ENCODE peak calls at places on chromosomes 13 and 19, in six cellular contexts. I is adipocyte, G is fibroblast of lung, J is psoas muscle, K is fibroblast of pulmonary artery, B is left ventricle myocardium inferior. P is an unnamed sample.

GRCh38 chr19:38666662-38667448 is 19.4 kb downstream of the ACTN4 start:
- DNase-seq in B (no peak), J (peak), I (peak), K (peak), G (peak), P (no peak)

GRCh38 chr19:54190942-54191670 is at the start of gene TSEN34:
- DNase-seq in K (peak), B (peak), J (peak), G (peak), I (peak), P (peak)

GRCh38 chr13:87884874-87885273 is 213.7 kb downstream of the SLITRK5 start:
- DNase-seq in B (no peak), I (no peak), K (peak), J (no peak), G (peak), P (no peak)

GRCh38 chr13:36858285-36858684 is 39.3 kb downstream of the RFXAP start:
- DNase-seq in G (peak), J (no peak), B (no peak), K (peak), I (peak), P (no peak)

GRCh38 chr13:42740753-42741152 is 40.6 kb upstream of the FAM216B start:
- DNase-seq in B (peak), G (no peak), K (peak), I (no peak), J (peak), P (no peak)

GRCh38 chr13:49561064-49561410 is 24.3 kb downstream of the RCBTB1 start:
- DNase-seq in J (no peak), I (no peak), B (no peak), K (no peak), G (no peak), P (no peak)

GRCh38 chr19:10120538-10121198 is 969 bp upstream of the EIF3G start:
- DNase-seq in B (no peak), J (no peak), K (peak), I (peak), G (peak), P (peak)

GRCh38 chr19:46603195-46603637 is 2.1 kb downstream of the CALM3 start:
- DNase-seq in G (no peak), I (peak), B (no peak), K (no peak), J (no peak), P (no peak)

GRCh38 chr19:49564616-49565045 is 15.7 kb downstream of the NOSIP start:
- DNase-seq in B (no peak), J (no peak), I (no peak), K (no peak), G (no peak), P (no peak)

DNA sequence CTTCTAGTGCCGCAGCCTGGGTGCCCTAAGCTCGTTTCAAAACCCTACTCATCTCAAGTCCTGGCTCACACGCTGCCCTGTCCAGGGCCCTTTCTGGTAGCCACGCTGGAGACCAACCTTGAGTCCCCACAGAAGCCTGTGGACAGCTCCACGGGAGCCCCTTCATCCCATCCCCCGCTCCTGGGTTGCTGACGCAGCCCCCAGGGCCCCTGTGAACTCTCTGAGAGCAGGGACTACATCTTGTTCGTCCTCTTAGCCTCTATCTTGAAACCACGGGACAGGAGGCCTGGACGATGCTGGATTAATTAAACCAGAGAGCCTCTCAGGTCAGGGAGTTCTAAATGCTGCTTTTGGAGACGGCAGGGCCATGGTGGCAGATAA is 7.4 kb downstream of the MLLT1 start:
- DNase-seq in B (no peak), G (no peak), I (no peak), J (no peak), K (no peak), P (no peak)
- H3K4me3 ChIP-seq in B (peak), G (peak), I (peak), J (peak), K (peak), P (peak)

GRCh38 chr13:80469105-80469840 is 128.3 kb upstream of the SPRY2 start:
- DNase-seq in I (peak), K (no peak), B (no peak), J (no peak), G (no peak), P (no peak)
- H3K4me3 ChIP-seq in I (peak), K (no peak), B (no peak), J (no peak), G (no peak), P (no peak)

GRCh38 chr13:75801388-75801787 is 165.3 kb downstream of the LMO7 start:
- DNase-seq in J (no peak), G (no peak), B (no peak), I (no peak), K (no peak), P (no peak)

GRCh38 chr13:75803175-75803611 is 167.1 kb downstream of the LMO7 start:
- DNase-seq in I (no peak), G (no peak), B (no peak), J (no peak), K (no peak), P (no peak)

GRCh38 chr13:75802161-75802560 is 166.0 kb downstream of the LMO7 start:
- DNase-seq in J (no peak), G (no peak), I (no peak), B (no peak), K (no peak), P (no peak)

GRCh38 chr13:75803982-75804381 is 167.9 kb downstream of the LMO7 start:
- DNase-seq in J (no peak), G (no peak), I (no peak), B (no peak), K (no peak), P (no peak)

DNA sequence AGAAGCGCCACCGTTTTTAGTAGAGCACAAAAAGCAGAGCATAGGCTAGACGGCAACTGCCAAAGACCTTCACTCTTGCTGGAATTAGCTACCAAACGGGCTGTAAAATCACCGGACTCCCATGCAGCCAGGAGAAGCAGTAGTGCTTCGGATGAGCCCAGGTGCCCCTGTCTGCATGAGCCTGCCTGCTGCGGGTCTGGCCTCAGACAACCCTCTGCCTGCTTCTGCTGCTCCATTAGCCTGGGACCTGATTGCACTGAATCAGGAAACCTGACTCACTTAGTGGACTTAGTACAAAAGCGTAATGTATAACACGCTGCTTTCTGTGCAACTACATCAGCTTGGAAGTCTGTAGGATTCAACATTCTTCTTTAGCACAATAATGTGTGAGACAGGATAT is 170.0 kb downstream of the LMO7 start:
- DNase-seq in I (no peak), K (no peak), G (no peak), B (no peak), J (no peak), P (no peak)
- H3K4me3 ChIP-seq in I (no peak), K (no peak), G (no peak), B (peak), J (no peak), P (no peak)

DNA sequence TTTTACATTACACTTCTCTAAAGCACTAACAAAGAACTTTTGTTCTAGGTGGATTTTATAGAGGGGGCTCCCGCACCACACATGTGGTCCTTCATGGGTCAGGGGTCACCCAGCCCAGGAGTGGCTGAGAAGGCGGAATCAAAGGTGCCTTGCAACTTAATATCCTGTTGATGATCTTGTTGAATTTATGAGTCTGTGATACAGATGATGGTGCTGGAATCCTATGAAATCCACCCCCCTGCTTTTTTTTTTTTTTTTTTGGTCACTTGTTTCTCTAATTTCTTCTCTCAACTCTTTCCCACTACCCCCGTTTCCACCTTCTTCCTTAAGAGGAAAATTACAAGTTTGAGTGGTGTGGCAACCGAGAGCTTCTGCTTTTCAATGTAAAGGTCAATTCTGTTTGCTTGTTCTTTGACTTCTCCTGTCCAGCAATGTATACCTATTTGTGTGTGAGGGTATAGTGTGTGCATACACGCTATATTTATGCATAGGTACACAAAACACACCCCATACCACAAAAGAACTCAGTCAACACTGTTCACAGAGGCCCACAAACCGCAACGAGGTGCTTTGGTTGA is 4.2 kb upstream of the ZIC2 start:
- DNase-seq in B (no peak), J (no peak), G (no peak), K (no peak), I (no peak), P (no peak)
- H3K4me3 ChIP-seq in B (no peak), J (no peak), G (no peak), K (no peak), I (no peak), P (no peak)

DNA sequence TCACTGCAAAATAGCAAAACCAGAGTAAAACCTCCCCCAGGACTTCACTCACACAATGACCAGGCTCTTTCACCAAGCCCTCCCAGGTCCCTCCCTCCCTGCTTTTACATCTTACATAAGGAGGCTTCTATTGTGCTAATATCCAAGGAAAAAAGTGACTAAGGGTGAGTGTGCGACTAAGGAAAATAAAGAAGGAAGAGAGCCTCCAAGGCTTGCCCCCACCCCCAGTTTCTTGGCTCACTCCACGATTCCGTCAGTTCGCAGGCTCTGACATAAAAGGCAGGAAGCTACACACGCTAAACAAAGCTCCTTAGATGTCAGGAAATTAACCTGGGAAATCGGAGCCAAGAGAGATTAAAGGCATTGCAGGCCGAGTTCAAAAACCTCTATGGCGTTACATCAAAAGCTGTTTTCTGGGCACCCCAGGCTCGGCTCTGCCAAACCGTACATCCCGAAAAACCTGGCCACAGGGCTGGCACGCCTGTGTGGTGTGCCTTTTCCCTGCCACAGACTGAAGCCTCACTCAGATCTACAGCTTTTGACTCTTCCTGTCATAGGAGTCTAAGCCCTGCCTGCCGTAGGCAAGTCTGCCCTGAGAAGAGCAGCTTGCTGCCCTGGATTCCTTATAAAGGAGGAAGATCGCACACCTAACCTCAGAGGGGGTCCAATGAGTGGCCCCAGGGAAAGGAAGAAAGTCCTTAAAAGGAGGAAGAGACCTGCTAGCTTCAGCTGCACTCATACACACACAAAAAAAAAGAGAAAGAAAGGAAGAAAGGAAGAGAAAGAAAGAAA is 67.0 kb upstream of the SERP2 start:
- DNase-seq in I (peak), G (peak), B (peak), K (peak), J (peak), P (peak)
- H3K4me3 ChIP-seq in I (no peak), G (peak), B (peak), K (peak), J (no peak), P (no peak)

DNA sequence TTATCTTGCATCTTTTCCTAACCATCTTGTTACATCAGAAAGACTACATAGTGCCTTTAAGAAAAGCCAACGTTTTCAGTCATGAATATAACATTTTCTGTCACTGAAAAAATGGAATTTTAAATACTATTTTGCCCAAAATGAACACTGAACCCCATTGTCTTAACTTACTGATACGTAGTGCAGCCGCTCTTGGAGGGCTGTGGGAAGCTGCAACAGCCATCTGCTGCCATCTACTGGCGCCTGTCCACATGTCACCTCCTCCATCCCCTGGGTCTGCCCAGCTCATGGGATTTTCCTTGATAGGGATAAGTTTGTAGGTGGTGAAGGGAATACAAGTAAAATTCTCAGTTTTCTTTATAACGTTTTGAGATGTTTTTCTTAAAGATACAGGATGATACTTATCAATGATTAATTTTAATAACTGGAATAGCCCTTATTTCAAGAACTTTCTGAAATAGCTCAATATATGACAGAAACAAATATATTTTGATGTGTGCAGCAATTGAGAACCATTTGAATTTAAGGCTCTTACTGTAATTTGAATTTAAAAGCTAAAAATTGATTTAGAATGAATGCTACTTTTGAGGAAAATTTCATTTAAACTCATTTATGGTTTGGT is 73.7 kb downstream of the GGACT start:
- DNase-seq in J (peak), I (peak), B (peak), K (peak), G (peak), P (no peak)
- H3K4me3 ChIP-seq in J (no peak), I (peak), B (no peak), K (no peak), G (no peak), P (no peak)

DNA sequence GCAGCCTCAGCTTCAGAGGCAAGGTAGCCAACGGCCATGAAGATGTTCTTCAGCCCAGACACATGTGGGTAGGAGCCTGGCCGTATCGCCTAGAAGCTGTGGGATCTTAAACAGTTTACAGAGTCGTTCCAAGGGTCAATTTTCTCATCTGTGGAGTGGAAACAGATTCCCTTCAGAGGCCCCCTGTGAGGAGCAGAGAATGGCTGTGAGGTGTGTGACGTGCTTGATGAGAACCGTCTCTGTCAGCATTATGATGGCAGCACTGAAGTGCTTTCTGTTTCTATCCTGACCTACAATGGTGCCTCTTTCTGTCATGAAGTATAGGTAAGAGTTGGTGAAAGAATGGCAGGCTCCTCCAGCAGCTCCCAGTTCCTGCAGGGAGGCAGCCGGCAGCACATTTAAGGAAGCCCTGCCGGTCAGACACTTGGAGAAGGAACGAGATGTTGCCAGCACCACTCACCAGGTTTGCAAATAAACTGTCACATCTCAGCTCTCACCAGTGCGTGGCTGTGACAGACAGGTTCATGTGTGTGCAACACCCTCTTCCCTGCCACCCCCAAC is 277.3 kb downstream of the FOXO1 start:
- DNase-seq in J (no peak), B (no peak), G (no peak), K (no peak), I (no peak), P (no peak)
- H3K4me3 ChIP-seq in J (no peak), B (no peak), G (no peak), K (no peak), I (no peak), P (no peak)

DNA sequence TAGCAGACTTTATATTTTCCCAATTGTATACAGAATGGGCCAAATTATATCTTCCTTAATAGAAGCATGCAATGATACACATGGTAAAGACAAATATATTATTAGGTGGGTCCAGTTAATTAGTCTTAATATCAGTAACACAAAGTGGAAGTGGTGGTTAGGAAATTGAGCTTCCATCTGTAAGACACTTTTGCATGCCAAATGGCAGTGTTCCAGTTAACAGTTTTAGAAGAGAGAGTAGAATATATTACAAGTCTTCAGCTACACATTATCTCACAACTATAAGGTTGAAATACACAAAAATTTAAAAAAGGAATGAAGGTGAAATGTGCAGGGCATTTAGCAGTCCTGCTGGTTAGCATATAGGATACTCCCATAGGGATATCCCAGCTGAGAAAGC is 536.5 kb downstream of the PCDH9 start:
- DNase-seq in K (peak), I (no peak), J (no peak), G (peak), B (no peak), P (no peak)
- H3K4me3 ChIP-seq in K (no peak), I (no peak), J (no peak), G (no peak), B (no peak), P (no peak)

GRCh38 chr19:34787059-34787824 is 14.2 kb upstream of the ZNF599 start:
- DNase-seq in B (no peak), K (no peak), J (no peak), I (no peak), G (no peak), P (no peak)

GRCh38 chr19:34793562-34793961 is 20.5 kb upstream of the ZNF599 start:
- DNase-seq in J (no peak), I (peak), B (no peak), G (no peak), K (no peak), P (no peak)

GRCh38 chr19:34786236-34786635 is 13.2 kb upstream of the ZNF599 start:
- DNase-seq in G (no peak), J (no peak), K (no peak), B (no peak), I (no peak), P (no peak)

DNA sequence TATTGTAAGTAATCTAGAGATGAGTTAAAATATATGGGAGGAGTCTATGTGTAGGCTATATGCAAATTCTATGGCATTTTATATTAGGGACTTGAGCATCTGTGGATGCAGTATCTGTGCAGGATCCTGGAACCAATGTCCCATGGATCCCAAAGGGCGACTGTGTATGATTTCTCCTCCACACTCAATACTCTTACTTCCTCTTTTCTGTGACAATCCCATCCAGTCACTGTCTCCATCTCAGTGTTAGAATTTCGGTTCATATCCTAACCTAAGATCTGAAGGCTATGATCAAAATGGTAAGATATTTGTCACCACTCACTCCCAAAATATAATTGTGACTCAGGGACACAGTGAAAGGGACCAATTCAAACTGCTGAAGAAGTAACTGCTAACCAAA is 15.1 kb upstream of the ZNF599 start:
- DNase-seq in G (no peak), I (no peak), B (no peak), J (no peak), K (no peak), P (no peak)
- H3K4me3 ChIP-seq in G (no peak), I (no peak), B (no peak), J (no peak), K (no peak), P (no peak)

DNA sequence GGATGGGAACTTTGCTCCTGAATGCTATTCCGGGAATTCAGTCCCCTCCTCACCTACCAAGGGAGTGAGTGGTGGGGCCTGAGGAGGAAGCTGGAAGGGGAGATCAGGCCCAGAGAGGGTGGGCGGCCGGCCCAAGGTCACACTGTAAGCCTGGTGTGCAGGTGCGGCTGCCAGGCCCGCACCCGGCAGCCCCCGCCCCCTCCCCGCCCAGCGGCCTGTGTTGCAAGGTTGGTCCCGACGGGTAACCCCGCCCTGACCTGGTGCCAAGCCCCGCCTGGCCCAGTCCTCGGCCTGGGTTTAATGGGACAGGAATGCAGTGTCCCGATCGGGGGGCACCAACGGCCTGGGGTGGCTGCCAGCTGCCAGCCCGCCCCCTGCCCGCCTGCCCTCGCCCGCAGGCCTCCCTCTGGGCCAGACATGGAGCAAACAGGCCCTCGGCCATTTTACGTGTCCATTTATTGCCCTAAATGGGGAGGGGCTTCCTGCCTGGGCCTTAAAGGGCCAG is 5.5 kb downstream of the ZBTB7A start:
- DNase-seq in I (peak), B (peak), G (no peak), K (no peak), J (peak), P (no peak)
- H3K4me3 ChIP-seq in I (peak), B (peak), G (peak), K (no peak), J (peak), P (peak)

P was measured in skeletal muscle cell.